ENCODE peak calls at places on chromosome 11, in nine cellular contexts. O, M, L, W, F, N, A, K and G are unnamed samples.

GRCh38 chr11:13013054-13013488 is 4.0 kb downstream of the RASSF10 start:
- DNase-seq in L (no peak), M (no peak), W (no peak), N (no peak), A (no peak), K (no peak), O (no peak), F (no peak), G (no peak)

GRCh38 chr11:115100706-115101105 is 403.5 kb downstream of the CADM1 start:
- DNase-seq in F (no peak), N (no peak), M (no peak), K (no peak), A (no peak), O (no peak), W (no peak), L (no peak), G (no peak)

GRCh38 chr11:57781529-57781943 is 19.9 kb downstream of the CTNND1 start:
- DNase-seq in K (no peak), F (peak; percentile 47), L (no peak), A (no peak), N (peak; percentile 96), M (peak; percentile 83), W (no peak), O (no peak), G (no peak)

GRCh38 chr11:73875840-73876239 is 806 bp downstream of the COA4 start:
- DNase-seq in N (peak; percentile 14), O (no peak), K (no peak), M (no peak), W (no peak), F (peak; percentile 51), L (peak; percentile 55), A (no peak), G (no peak)

GRCh38 chr11:122642472-122642922 is 13.0 kb upstream of the UBASH3B start:
- DNase-seq in N (peak; percentile 98), K (no peak), O (peak; percentile 98), A (no peak), M (no peak), F (no peak), W (peak; percentile 90), L (no peak), G (peak; percentile 39)

GRCh38 chr11:8207080-8208000 is 38.5 kb upstream of the RIC3 start:
- DNase-seq in F (no peak), K (no peak), L (no peak), O (peak; percentile 41), A (no peak), M (no peak), W (no peak), N (no peak), G (no peak)

GRCh38 chr11:4459470-4459869 is 10.4 kb downstream of the OR52K2 start:
- DNase-seq in W (peak; percentile 10), F (no peak), L (no peak), K (no peak), A (peak; percentile 15), O (no peak), N (no peak), M (peak; percentile 36), G (no peak)

GRCh38 chr11:12482839-12483238 is 105.5 kb downstream of the PARVA start:
- DNase-seq in M (no peak), N (no peak), O (no peak), L (peak; percentile 40), A (no peak), W (no peak), F (no peak), K (peak; percentile 48), G (no peak)

GRCh38 chr11:10503217-10503616 is 37.8 kb downstream of the RNF141 start:
- DNase-seq in L (no peak), O (no peak), N (no peak), M (peak; percentile 26), W (no peak), F (no peak), A (no peak), K (no peak), G (no peak)
- H3K4me3 ChIP-seq in L (no peak overlapping the region), O (no peak overlapping the region), N (no peak overlapping the region), M (no peak overlapping the region), W (no peak overlapping the region), F (no peak overlapping the region), A (no peak overlapping the region), K (no peak overlapping the region), G (no peak overlapping the region)

DNA sequence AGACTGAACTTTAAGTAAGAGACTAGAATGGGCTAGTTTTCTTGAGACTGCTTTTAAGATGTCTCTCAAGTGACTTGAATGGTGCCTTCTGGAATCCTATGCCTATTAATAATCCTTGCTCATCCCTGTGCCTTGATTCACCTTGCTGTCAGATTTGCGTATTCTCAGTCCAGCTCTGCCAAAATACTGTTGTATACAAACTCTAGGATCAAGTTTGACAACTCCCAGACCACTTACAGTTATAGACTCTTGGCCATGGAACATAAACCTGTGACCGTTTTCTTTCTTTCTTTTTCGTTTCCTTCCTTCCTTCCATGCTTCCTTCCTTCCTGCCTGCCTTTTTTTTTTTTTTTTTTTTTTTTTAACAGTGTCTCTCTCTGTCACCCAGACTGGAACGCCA is 2390.9 kb upstream of the RAG2 start:
- DNase-seq in F (no peak), A (no peak), N (no peak), M (no peak), O (no peak), W (no peak), K (no peak), L (no peak), G (no peak)
- H3K4me3 ChIP-seq in F (no peak overlapping the region), A (no peak overlapping the region), N (no peak overlapping the region), M (no peak overlapping the region), O (no peak overlapping the region), W (no peak overlapping the region), K (no peak overlapping the region), L (no peak overlapping the region), G (no peak overlapping the region)

DNA sequence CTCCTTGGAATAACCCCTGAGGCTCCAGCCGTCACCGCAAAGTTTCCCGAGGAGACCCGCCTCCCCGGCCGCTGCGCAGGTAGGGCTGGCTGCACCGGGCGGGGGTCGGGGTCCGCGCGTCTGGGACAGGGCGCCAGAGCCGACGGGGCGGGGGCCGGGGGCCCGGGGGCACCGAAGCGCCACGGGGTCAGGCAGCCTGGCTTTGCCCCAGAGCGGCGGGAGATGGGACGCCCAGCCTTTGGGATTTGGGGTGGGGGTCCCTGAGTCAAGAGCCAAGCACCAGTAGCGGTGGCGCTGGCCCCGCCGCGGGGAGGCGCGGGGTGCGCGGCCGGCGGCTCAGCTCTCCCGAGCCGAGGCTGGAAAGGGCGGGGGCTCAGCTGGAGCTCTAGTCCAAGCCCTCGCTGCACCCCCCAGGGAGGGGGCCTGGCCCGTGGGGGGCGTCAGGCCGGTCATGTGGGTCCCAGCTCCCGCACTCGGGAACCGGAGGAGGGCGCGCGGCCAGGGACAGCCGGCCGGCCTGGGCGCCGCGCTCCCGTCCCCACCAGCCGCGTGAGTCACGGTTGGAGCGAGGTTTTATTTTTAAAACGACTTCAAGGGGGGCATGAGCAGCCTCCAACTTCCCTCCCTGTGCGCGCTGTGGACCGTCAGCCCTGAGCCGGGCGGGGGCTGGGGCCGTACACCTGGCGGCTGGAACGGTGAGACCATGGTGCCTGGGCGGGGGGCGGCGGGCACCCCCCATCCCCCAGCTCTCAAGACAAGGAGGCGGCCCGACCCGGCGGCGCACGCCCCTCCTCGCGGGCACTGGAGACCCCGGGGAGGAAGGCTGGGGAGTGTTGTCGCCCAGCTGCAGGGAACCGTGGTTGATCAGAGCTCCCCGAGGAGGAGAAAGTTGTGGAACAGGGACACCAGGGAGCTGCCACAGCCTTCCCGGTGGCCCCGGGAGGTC is 623 bp downstream of the FLRT1 start:
- DNase-seq in F (peak; percentile 52), W (peak; percentile 24), K (peak; percentile 45), M (no peak), A (no peak), L (no peak), O (peak; percentile 17), N (peak; percentile 59), G (peak; percentile 67)
- H3K4me3 ChIP-seq in F (peak overlapping the region; percentile 62), W (peak overlapping the region; percentile 24), K (peak overlapping the region; percentile 70), M (no peak overlapping the region), A (peak overlapping the region; percentile 52), L (no peak overlapping the region), O (peak overlapping the region; percentile 44), N (peak overlapping the region; percentile 70), G (peak overlapping the region; percentile 60)

GRCh38 chr11:96307748-96308133 is 35.3 kb downstream of the MAML2 start:
- DNase-seq in K (no peak), W (peak; percentile 90), F (no peak), N (peak; percentile 98), L (no peak), O (peak; percentile 90), M (no peak), A (no peak), G (peak; percentile 96)

GRCh38 chr11:96306933-96307747 is 35.9 kb downstream of the MAML2 start:
- DNase-seq in A (peak; percentile 93), L (no peak), N (peak; percentile 100), F (peak; percentile 42), K (peak; percentile 44), W (peak; percentile 99), M (peak; percentile 91), O (peak; percentile 99), G (peak; percentile 97)

GRCh38 chr11:96303980-96304379 is 39.0 kb downstream of the MAML2 start:
- DNase-seq in W (no peak), A (no peak), O (no peak), N (no peak), L (no peak), K (no peak), M (no peak), F (no peak), G (no peak)

GRCh38 chr11:96309001-96309642 is 33.9 kb downstream of the MAML2 start:
- DNase-seq in M (no peak), F (peak; percentile 12), L (no peak), O (peak; percentile 81), W (peak; percentile 72), A (no peak), K (no peak), N (peak; percentile 65), G (no peak)

GRCh38 chr11:96306600-96306932 is 36.4 kb downstream of the MAML2 start:
- DNase-seq in W (no peak), M (no peak), O (no peak), L (no peak), K (no peak), A (no peak), F (no peak), N (no peak), G (no peak)
- H3K4me3 ChIP-seq in W (peak overlapping the region; percentile 44), M (no peak overlapping the region), O (peak overlapping the region; percentile 30), L (no peak overlapping the region), K (peak overlapping the region; percentile 48), A (peak overlapping the region; percentile 26), F (peak overlapping the region; percentile 13), N (peak overlapping the region; percentile 53), G (peak overlapping the region; percentile 36)

GRCh38 chr11:15770798-15771414 is 585.4 kb downstream of the SOX6 start:
- DNase-seq in F (peak; percentile 61), K (peak; percentile 27), W (no peak), M (no peak), O (peak; percentile 8), L (peak; percentile 69), A (peak; percentile 56), N (no peak), G (peak; percentile 74)
- H3K4me3 ChIP-seq in F (no peak overlapping the region), K (no peak overlapping the region), W (no peak overlapping the region), M (no peak overlapping the region), O (no peak overlapping the region), L (no peak overlapping the region), A (no peak overlapping the region), N (no peak overlapping the region), G (no peak overlapping the region)